ENCODE peak calls at places on chromosomes 3 and 15, in four cellular contexts. U is brain microvascular endothelial cell, Y is NCI-H774, R is foreskin fibroblast. C is an unnamed sample.

GRCh38 chr3:45509038-45509767 is 85.3 kb upstream of the LIMD1 start:
- DNase-seq in U (peak; percentile 97), Y (peak; percentile 36), R (peak; percentile 96), C (peak; percentile 65)

GRCh38 chr3:138331143-138331894 is 1.7 kb upstream of the NME9 start:
- DNase-seq in U (peak; percentile 9), Y (no peak), R (peak; percentile 55), C (no peak)

GRCh38 chr3:124621498-124621897 is 108.8 kb upstream of the UMPS start:
- DNase-seq in U (no peak), Y (no peak), R (no peak), C (no peak)

GRCh38 chr3:169497567-169498257 is 165.8 kb downstream of the MECOM start:
- DNase-seq in U (peak; percentile 58), Y (no peak), R (peak; percentile 2), C (no peak)

GRCh38 chr3:105223815-105224214 is 142.9 kb upstream of the ALCAM start:
- DNase-seq in U (no peak), Y (no peak), R (no peak), C (no peak)

GRCh38 chr15:77810180-77810579 is 177.5 kb upstream of the LINGO1 start:
- DNase-seq in U (no peak), Y (no peak), R (no peak), C (no peak)

GRCh38 chr3:186599142-186599784 is 13.6 kb upstream of the AHSG start:
- DNase-seq in U (no peak), Y (no peak), R (no peak), C (no peak)

GRCh38 chr3:134373942-134374790 is at the start of gene AMOTL2:
- DNase-seq in U (peak; percentile 92), Y (peak; percentile 59), R (peak; percentile 99), C (peak; percentile 96)

GRCh38 chr15:98649996-98650870 is 1.9 kb downstream of the IGF1R start:
- DNase-seq in U (no peak), Y (no peak), R (peak; percentile 60), C (no peak)

GRCh38 chr15:40003491-40003916 is 35.5 kb downstream of the SRP14 start:
- DNase-seq in U (no peak), Y (no peak), R (no peak), C (no peak)

GRCh38 chr3:187165144-187165543 is 25.8 kb upstream of the RPL39L start:
- DNase-seq in U (peak; percentile 47), Y (peak; percentile 76), R (peak; percentile 67), C (peak; percentile 86)

GRCh38 chr3:58092516-58092915 is 84.3 kb downstream of the FLNB start:
- DNase-seq in U (no peak), Y (no peak), R (peak; percentile 59), C (no peak)

GRCh38 chr15:70383856-70384255 is 286.1 kb upstream of the TLE3 start:
- DNase-seq in U (no peak), Y (no peak), R (no peak), C (no peak)

GRCh38 chr3:135134717-135135116 is 339.7 kb downstream of the EPHB1 start:
- DNase-seq in U (no peak), Y (no peak), R (no peak), C (no peak)

GRCh38 chr3:151123827-151124226 is 38.4 kb downstream of the MED12L start:
- DNase-seq in U (no peak), Y (no peak), R (no peak), C (no peak)

GRCh38 chr3:111831840-111832239 is 27.2 kb upstream of the PHLDB2 start:
- DNase-seq in U (no peak), Y (no peak), R (no peak), C (no peak)

GRCh38 chr15:36921484-36922091 is 178.8 kb downstream of the MEIS2 start:
- DNase-seq in U (no peak), Y (no peak), R (no peak), C (no peak)

GRCh38 chr3:172341482-172342059 is 106.7 kb downstream of the GHSR start:
- DNase-seq in U (no peak), Y (peak; percentile 64), R (peak; percentile 73), C (peak; percentile 36)

GRCh38 chr3:17551333-17551732 is 191.1 kb downstream of the TBC1D5 start:
- DNase-seq in U (no peak), Y (no peak), R (peak; percentile 16), C (no peak)

GRCh38 chr3:79041621-79042020 is 726.2 kb downstream of the ROBO1 start:
- DNase-seq in U (no peak), Y (no peak), R (no peak), C (no peak)

GRCh38 chr15:47959617-47960398 is 161.0 kb upstream of the SLC24A5 start:
- DNase-seq in U (no peak), Y (no peak), R (no peak), C (no peak)

GRCh38 chr3:196517919-196518318 is 2.8 kb upstream of the SMCO1 start:
- DNase-seq in U (no peak), Y (peak; percentile 81), R (no peak), C (peak; percentile 52)

GRCh38 chr3:56494679-56495322 is 26.5 kb upstream of the ERC2 start:
- DNase-seq in U (peak; percentile 79), Y (peak; percentile 63), R (peak; percentile 87), C (peak; percentile 80)

GRCh38 chr15:61459785-61460707 is 230.9 kb upstream of the RORA start:
- DNase-seq in U (peak; percentile 85), Y (no peak), R (peak; percentile 85), C (no peak)

GRCh38 chr3:13159890-13160289 is 86.7 kb upstream of the IQSEC1 start:
- DNase-seq in U (no peak), Y (no peak), R (peak; percentile 6), C (no peak)

GRCh38 chr15:41230650-41231533 is at the start of the genes CHP1 and EXD1:
- DNase-seq in U (peak; percentile 98), Y (peak; percentile 96), R (peak; percentile 100), C (peak; percentile 93)

GRCh38 chr3:197482001-197482400 is 73.8 kb downstream of the BDH1 start:
- DNase-seq in U (peak; percentile 49), Y (no peak), R (peak; percentile 58), C (peak; percentile 46)

GRCh38 chr3:30352919-30353318 is 253.5 kb upstream of the TGFBR2 start:
- DNase-seq in U (no peak), Y (no peak), R (no peak), C (no peak)

GRCh38 chr15:58515807-58516206 is 84.0 kb downstream of the LIPC start:
- DNase-seq in U (no peak), Y (no peak), R (no peak), C (no peak)

GRCh38 chr15:88802991-88803240 is 320 bp upstream of the ACAN start:
- DNase-seq in U (no peak), Y (no peak), R (peak; percentile 6), C (no peak)

GRCh38 chr3:160090653-160091052 is 102.0 kb downstream of the IL12A start:
- DNase-seq in U (no peak), Y (no peak), R (no peak), C (no peak)

C was measured in NT2/D1.